ENCODE peak calls at places on chromosomes 6 and 20, in four cellular contexts. V is ovary, W is neural progenitor cell, H is mesenchymal stem cell. E is an unnamed sample.

GRCh38 chr6:106141441-106142237 is 55.5 kb downstream of the PRDM1 start:
- DNase-seq in V (no peak), W (no peak), H (no peak), E (no peak)

GRCh38 chr20:53576195-53576580 is 17.5 kb downstream of the ZNF217 start:
- DNase-seq in V (no peak), W (no peak), H (no peak), E (no peak)

GRCh38 chr20:62219101-62219991 is 732 bp downstream of the HRH3 start:
- DNase-seq in V (no peak), W (peak), H (peak), E (no peak)

GRCh38 chr6:392441-393390 is 1.2 kb downstream of the IRF4 start:
- DNase-seq in V (no peak), W (peak), H (no peak), E (peak)

GRCh38 chr20:11711214-11711613 is 206.5 kb upstream of the BTBD3 start:
- DNase-seq in V (no peak), W (no peak), H (no peak), E (no peak)

GRCh38 chr6:26075063-26075717 is 12.0 kb upstream of the HFE start:
- DNase-seq in V (no peak), W (no peak), H (no peak), E (no peak)

GRCh38 chr20:49245921-49246740 is 26.9 kb downstream of the DDX27 start:
- DNase-seq in V (no peak), W (peak), H (peak), E (peak)

GRCh38 chr20:44079968-44080560 is 106.9 kb downstream of the JPH2 start:
- DNase-seq in V (no peak), W (no peak), H (peak), E (no peak)

GRCh38 chr6:56387621-56388413 is 140.4 kb upstream of the COL21A1 start:
- DNase-seq in V (no peak), W (no peak), H (no peak), E (no peak)

GRCh38 chr6:80338201-80338836 is 231.8 kb downstream of the BCKDHB start:
- DNase-seq in V (no peak), W (peak), H (peak), E (no peak)

DNA sequence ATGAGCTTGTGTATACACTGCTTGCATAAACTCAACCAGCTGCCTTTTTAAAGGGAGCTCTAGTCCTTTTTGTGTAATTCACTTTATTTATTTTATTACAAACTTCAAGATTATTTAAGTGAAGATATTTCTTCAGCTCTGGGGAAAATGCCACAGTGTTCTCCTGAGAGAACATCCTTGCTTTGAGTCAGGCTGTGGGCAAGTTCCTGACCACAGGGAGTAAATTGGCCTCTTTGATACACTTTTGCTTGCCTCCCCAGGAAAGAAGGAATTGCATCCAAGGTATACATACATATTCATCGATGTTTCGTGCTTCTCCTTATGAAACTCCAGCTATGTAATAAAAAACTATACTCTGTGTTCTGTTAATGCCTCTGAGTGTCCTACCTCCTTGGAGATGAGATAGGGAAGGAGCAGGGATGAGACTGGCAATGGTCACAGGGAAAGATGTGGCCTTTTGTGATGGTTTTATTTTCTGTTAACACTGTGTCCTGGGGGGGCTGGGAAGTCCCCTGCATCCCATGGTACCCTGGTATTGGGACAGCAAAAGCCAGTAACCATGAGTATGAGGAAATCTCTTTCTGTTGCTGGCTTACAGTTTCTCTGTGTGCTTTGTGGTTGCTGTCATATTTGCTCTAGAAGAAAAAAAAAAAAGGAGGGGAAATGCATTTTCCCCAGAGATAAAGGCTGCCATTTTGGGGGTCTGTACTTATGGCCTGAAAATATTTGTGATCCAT is 15.3 kb downstream of the TNFAIP3 start:
- DNase-seq in V (no peak), W (no peak), H (peak), E (peak)
- H3K27ac ChIP-seq in V (no peak), W (no peak), H (no peak), E (peak)

GRCh38 chr6:33213989-33214335 is 5.7 kb downstream of the RING1 start:
- DNase-seq in V (no peak), W (no peak), H (no peak), E (peak)
- H3K27ac ChIP-seq in V (no peak), W (no peak), H (no peak), E (no peak)

GRCh38 chr6:108186226-108186625 is 20.4 kb downstream of the NR2E1 start:
- DNase-seq in V (no peak), W (no peak), H (no peak), E (no peak)

GRCh38 chr6:108193120-108193519 is 27.3 kb downstream of the NR2E1 start:
- DNase-seq in V (no peak), W (no peak), H (no peak), E (no peak)

DNA sequence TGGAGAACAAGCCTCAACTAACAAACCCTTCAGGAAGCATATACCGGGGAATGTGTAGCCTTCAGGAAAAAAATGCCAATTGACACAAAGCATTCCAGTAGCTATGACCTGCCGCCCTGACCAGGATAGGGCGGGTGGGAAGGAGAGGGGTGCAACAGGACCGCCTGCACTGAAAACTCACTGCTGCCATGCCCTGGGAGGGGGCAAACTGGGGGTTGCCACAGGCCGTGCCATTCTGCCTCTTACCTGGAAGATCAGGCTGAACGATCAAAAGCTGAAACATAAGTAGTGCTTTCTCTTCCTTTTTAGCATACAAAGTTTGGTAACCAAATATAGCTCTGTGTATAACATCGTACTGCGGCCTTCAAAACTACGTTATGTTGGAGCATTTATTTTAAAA is 21.7 kb downstream of the NR2E1 start:
- DNase-seq in V (no peak), W (no peak), H (no peak), E (no peak)
- H3K27ac ChIP-seq in V (no peak), W (no peak), H (no peak), E (no peak)

DNA sequence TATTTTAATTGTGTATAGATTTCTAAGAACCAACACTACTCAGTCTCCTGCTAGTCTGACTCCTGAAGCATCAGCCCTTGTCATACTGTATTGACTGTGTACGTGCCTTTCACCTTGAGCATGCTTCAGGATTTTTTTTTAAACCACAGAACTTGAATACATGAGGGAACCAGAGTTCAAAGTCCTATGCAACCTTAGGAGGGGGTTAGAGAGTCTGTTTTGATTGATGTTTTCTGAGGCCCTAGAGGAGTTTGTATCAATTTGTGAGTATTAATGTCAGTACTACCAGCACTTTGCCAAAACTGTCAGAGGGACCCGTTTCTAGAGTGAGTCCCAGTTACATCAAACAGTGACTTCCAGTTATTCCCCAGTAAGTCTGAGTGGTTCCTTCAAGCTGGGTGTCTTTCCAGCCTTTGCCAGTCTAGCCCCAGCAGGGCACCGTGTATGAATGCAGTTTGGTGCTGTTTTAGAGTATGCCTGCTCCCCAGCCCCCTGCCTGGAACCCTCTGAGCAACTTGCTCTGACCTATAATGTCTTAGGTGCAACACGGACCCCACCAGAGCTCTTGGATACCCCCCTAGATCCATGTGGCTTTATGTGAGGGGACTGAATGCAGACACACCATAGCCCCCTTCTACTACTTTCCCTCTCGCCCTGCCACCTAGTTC is 8.5 kb downstream of the TP53INP2 start:
- DNase-seq in V (no peak), W (no peak), H (no peak), E (no peak)
- H3K27ac ChIP-seq in V (no peak), W (no peak), H (peak), E (peak)

GRCh38 chr20:1335961-1336698 is 7.2 kb upstream of the SDCBP2 start:
- DNase-seq in V (no peak), W (no peak), H (no peak), E (peak)

GRCh38 chr20:1337441-1337840 is 8.5 kb upstream of the SDCBP2 start:
- DNase-seq in V (no peak), W (no peak), H (no peak), E (no peak)

GRCh38 chr20:1338801-1339200 is 9.9 kb upstream of the SDCBP2 start:
- DNase-seq in V (no peak), W (no peak), H (no peak), E (peak)

GRCh38 chr20:1336699-1337387 is 7.9 kb upstream of the SDCBP2 start:
- DNase-seq in V (peak), W (no peak), H (no peak), E (peak)

DNA sequence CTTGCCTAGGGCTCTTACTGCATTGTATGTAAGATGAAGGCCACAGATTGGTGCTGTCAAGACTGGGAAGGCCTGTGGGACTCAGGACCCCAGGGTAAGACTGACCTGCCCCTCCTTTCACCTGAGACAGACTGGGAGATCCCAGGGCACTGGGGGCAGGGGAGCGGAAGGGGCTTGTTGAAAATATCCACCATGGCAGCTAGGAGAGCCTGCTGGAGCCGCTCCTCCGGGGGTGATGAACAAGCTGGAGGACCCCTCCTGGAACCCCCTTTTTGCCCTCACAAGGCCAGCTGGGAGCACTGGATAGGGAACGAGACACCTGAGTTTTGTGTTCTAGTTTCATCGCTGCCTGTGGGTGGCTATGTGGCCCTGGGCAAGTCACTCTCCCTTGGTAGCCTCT is 9.2 kb upstream of the SDCBP2 start:
- DNase-seq in V (no peak), W (no peak), H (no peak), E (no peak)
- H3K27ac ChIP-seq in V (no peak), W (no peak), H (no peak), E (no peak)